ENCODE peak calls at places on chromosomes 5 and 9, in six cellular contexts. One of them, this sample, is unnamed.
A peak's percentile ranks its signal among the peaks of the same experiment; 100 is the strongest.

GRCh38 chr5:14664270-14665109 is at the start of gene OTULIN:
- DNase-seq in iris pigment epithelial cell: peak; percentile 83
- DNase-seq in amniotic stem cell: peak; percentile 66
- DNase-seq in CMK: peak; percentile 88
- DNase-seq in psoas muscle: peak; percentile 93
- DNase-seq in stimulated activated CD4-positive, alpha-beta T cell treated with anti-CD3 and anti-CD28 coated beads, Interleukin-2, amount 100 ng/mL, for 48 hours: peak; percentile 86
- DNase-seq in this sample: no peak

GRCh38 chr5:32123889-32124676 is 50.0 kb downstream of the GOLPH3 start:
- DNase-seq in iris pigment epithelial cell: no peak
- DNase-seq in amniotic stem cell: no peak
- DNase-seq in CMK: no peak
- DNase-seq in psoas muscle: no peak
- DNase-seq in stimulated activated CD4-positive, alpha-beta T cell treated with anti-CD3 and anti-CD28 coated beads, Interleukin-2, amount 100 ng/mL, for 48 hours: no peak
- DNase-seq in this sample: no peak

GRCh38 chr9:122190597-122191381 is 31.1 kb downstream of the MORN5 start:
- DNase-seq in iris pigment epithelial cell: no peak
- DNase-seq in amniotic stem cell: no peak
- DNase-seq in CMK: no peak
- DNase-seq in psoas muscle: no peak
- DNase-seq in stimulated activated CD4-positive, alpha-beta T cell treated with anti-CD3 and anti-CD28 coated beads, Interleukin-2, amount 100 ng/mL, for 48 hours: no peak
- DNase-seq in this sample: no peak

GRCh38 chr5:151195622-151196021 is 28.3 kb downstream of the CCDC69 start:
- DNase-seq in iris pigment epithelial cell: peak; percentile 90
- DNase-seq in amniotic stem cell: no peak
- DNase-seq in CMK: no peak
- DNase-seq in psoas muscle: no peak
- DNase-seq in stimulated activated CD4-positive, alpha-beta T cell treated with anti-CD3 and anti-CD28 coated beads, Interleukin-2, amount 100 ng/mL, for 48 hours: no peak
- DNase-seq in this sample: no peak

GRCh38 chr9:137650779-137651178 is 32.0 kb downstream of the EHMT1 start:
- DNase-seq in iris pigment epithelial cell: no peak
- DNase-seq in amniotic stem cell: no peak
- DNase-seq in CMK: no peak
- DNase-seq in psoas muscle: no peak
- DNase-seq in stimulated activated CD4-positive, alpha-beta T cell treated with anti-CD3 and anti-CD28 coated beads, Interleukin-2, amount 100 ng/mL, for 48 hours: no peak
- DNase-seq in this sample: no peak

GRCh38 chr5:14588145-14588544 is 6.6 kb downstream of the OTULINL start:
- DNase-seq in iris pigment epithelial cell: no peak
- DNase-seq in amniotic stem cell: no peak
- DNase-seq in CMK: no peak
- DNase-seq in psoas muscle: no peak
- DNase-seq in stimulated activated CD4-positive, alpha-beta T cell treated with anti-CD3 and anti-CD28 coated beads, Interleukin-2, amount 100 ng/mL, for 48 hours: no peak
- DNase-seq in this sample: no peak

GRCh38 chr9:108885643-108886348 is 23.7 kb downstream of the ACTL7A start:
- DNase-seq in iris pigment epithelial cell: peak; percentile 91
- DNase-seq in amniotic stem cell: no peak
- DNase-seq in CMK: no peak
- DNase-seq in psoas muscle: no peak
- DNase-seq in stimulated activated CD4-positive, alpha-beta T cell treated with anti-CD3 and anti-CD28 coated beads, Interleukin-2, amount 100 ng/mL, for 48 hours: peak; percentile 59
- DNase-seq in this sample: peak; percentile 50

GRCh38 chr9:131180454-131180853 is 55.1 kb downstream of the NUP214 start:
- DNase-seq in iris pigment epithelial cell: peak; percentile 97
- DNase-seq in amniotic stem cell: peak; percentile 86
- DNase-seq in CMK: no peak
- DNase-seq in psoas muscle: no peak
- DNase-seq in stimulated activated CD4-positive, alpha-beta T cell treated with anti-CD3 and anti-CD28 coated beads, Interleukin-2, amount 100 ng/mL, for 48 hours: no peak
- DNase-seq in this sample: no peak

GRCh38 chr5:421287-421880 is 21.6 kb upstream of the EXOC3 start:
- DNase-seq in iris pigment epithelial cell: no peak
- DNase-seq in amniotic stem cell: no peak
- DNase-seq in CMK: no peak
- DNase-seq in psoas muscle: no peak
- DNase-seq in stimulated activated CD4-positive, alpha-beta T cell treated with anti-CD3 and anti-CD28 coated beads, Interleukin-2, amount 100 ng/mL, for 48 hours: no peak
- DNase-seq in this sample: no peak

GRCh38 chr5:14914603-14915277 is 43.2 kb upstream of the ANKH start:
- DNase-seq in iris pigment epithelial cell: peak; percentile 86
- DNase-seq in amniotic stem cell: peak; percentile 76
- DNase-seq in CMK: no peak
- DNase-seq in psoas muscle: no peak
- DNase-seq in stimulated activated CD4-positive, alpha-beta T cell treated with anti-CD3 and anti-CD28 coated beads, Interleukin-2, amount 100 ng/mL, for 48 hours: no peak
- DNase-seq in this sample: no peak

GRCh38 chr9:77454668-77455067 is 193.5 kb downstream of the GNA14 start:
- DNase-seq in iris pigment epithelial cell: peak; percentile 74
- DNase-seq in amniotic stem cell: peak; percentile 36
- DNase-seq in CMK: no peak
- DNase-seq in psoas muscle: no peak
- DNase-seq in stimulated activated CD4-positive, alpha-beta T cell treated with anti-CD3 and anti-CD28 coated beads, Interleukin-2, amount 100 ng/mL, for 48 hours: no peak
- DNase-seq in this sample: no peak

GRCh38 chr5:30604648-30605262 is 588.7 kb upstream of the CDH6 start:
- DNase-seq in iris pigment epithelial cell: no peak
- DNase-seq in amniotic stem cell: no peak
- DNase-seq in CMK: no peak
- DNase-seq in psoas muscle: no peak
- DNase-seq in stimulated activated CD4-positive, alpha-beta T cell treated with anti-CD3 and anti-CD28 coated beads, Interleukin-2, amount 100 ng/mL, for 48 hours: no peak
- DNase-seq in this sample: no peak

GRCh38 chr5:58264276-58264675 is 195.6 kb downstream of the PLK2 start:
- DNase-seq in iris pigment epithelial cell: no peak
- DNase-seq in amniotic stem cell: no peak
- DNase-seq in CMK: no peak
- DNase-seq in psoas muscle: no peak
- DNase-seq in stimulated activated CD4-positive, alpha-beta T cell treated with anti-CD3 and anti-CD28 coated beads, Interleukin-2, amount 100 ng/mL, for 48 hours: no peak
- DNase-seq in this sample: no peak

GRCh38 chr5:61467766-61468482 is 135.9 kb downstream of the ZSWIM6 start:
- DNase-seq in iris pigment epithelial cell: peak; percentile 44
- DNase-seq in amniotic stem cell: peak; percentile 6
- DNase-seq in CMK: no peak
- DNase-seq in psoas muscle: no peak
- DNase-seq in stimulated activated CD4-positive, alpha-beta T cell treated with anti-CD3 and anti-CD28 coated beads, Interleukin-2, amount 100 ng/mL, for 48 hours: no peak
- DNase-seq in this sample: no peak

GRCh38 chr9:13284011-13284410 is 4.5 kb upstream of the MPDZ start:
- DNase-seq in iris pigment epithelial cell: peak; percentile 64
- DNase-seq in amniotic stem cell: no peak
- DNase-seq in CMK: no peak
- DNase-seq in psoas muscle: no peak
- DNase-seq in stimulated activated CD4-positive, alpha-beta T cell treated with anti-CD3 and anti-CD28 coated beads, Interleukin-2, amount 100 ng/mL, for 48 hours: no peak
- DNase-seq in this sample: no peak

GRCh38 chr5:150068071-150068470 is 18.3 kb downstream of the CSF1R start:
- DNase-seq in iris pigment epithelial cell: no peak
- DNase-seq in amniotic stem cell: no peak
- DNase-seq in CMK: no peak
- DNase-seq in psoas muscle: no peak
- DNase-seq in stimulated activated CD4-positive, alpha-beta T cell treated with anti-CD3 and anti-CD28 coated beads, Interleukin-2, amount 100 ng/mL, for 48 hours: no peak
- DNase-seq in this sample: no peak

GRCh38 chr9:101054657-101055056 is 26.1 kb downstream of the PLPPR1 start:
- DNase-seq in iris pigment epithelial cell: no peak
- DNase-seq in amniotic stem cell: no peak
- DNase-seq in CMK: no peak
- DNase-seq in psoas muscle: no peak
- DNase-seq in stimulated activated CD4-positive, alpha-beta T cell treated with anti-CD3 and anti-CD28 coated beads, Interleukin-2, amount 100 ng/mL, for 48 hours: no peak
- DNase-seq in this sample: no peak

GRCh38 chr9:89491688-89492087 is 6.2 kb downstream of the SEMA4D start:
- DNase-seq in iris pigment epithelial cell: no peak
- DNase-seq in amniotic stem cell: no peak
- DNase-seq in CMK: no peak
- DNase-seq in psoas muscle: no peak
- DNase-seq in stimulated activated CD4-positive, alpha-beta T cell treated with anti-CD3 and anti-CD28 coated beads, Interleukin-2, amount 100 ng/mL, for 48 hours: no peak
- DNase-seq in this sample: no peak

GRCh38 chr5:178777557-178777956 is 47.1 kb upstream of the ZNF354A start:
- DNase-seq in iris pigment epithelial cell: no peak
- DNase-seq in amniotic stem cell: no peak
- DNase-seq in CMK: no peak
- DNase-seq in psoas muscle: no peak
- DNase-seq in stimulated activated CD4-positive, alpha-beta T cell treated with anti-CD3 and anti-CD28 coated beads, Interleukin-2, amount 100 ng/mL, for 48 hours: no peak
- DNase-seq in this sample: no peak

GRCh38 chr5:79069488-79070001 is at the start of the genes BHMT2 and DMGDH:
- DNase-seq in iris pigment epithelial cell: peak; percentile 66
- DNase-seq in amniotic stem cell: no peak
- DNase-seq in CMK: no peak
- DNase-seq in psoas muscle: peak; percentile 58
- DNase-seq in stimulated activated CD4-positive, alpha-beta T cell treated with anti-CD3 and anti-CD28 coated beads, Interleukin-2, amount 100 ng/mL, for 48 hours: no peak
- DNase-seq in this sample: no peak

GRCh38 chr5:106699198-106699597 is 971.5 kb downstream of the EFNA5 start:
- DNase-seq in iris pigment epithelial cell: no peak
- DNase-seq in amniotic stem cell: no peak
- DNase-seq in CMK: no peak
- DNase-seq in psoas muscle: no peak
- DNase-seq in stimulated activated CD4-positive, alpha-beta T cell treated with anti-CD3 and anti-CD28 coated beads, Interleukin-2, amount 100 ng/mL, for 48 hours: no peak
- DNase-seq in this sample: no peak

GRCh38 chr9:131015876-131016397 is 7.0 kb downstream of the LAMC3 start:
- DNase-seq in iris pigment epithelial cell: no peak
- DNase-seq in amniotic stem cell: no peak
- DNase-seq in CMK: no peak
- DNase-seq in psoas muscle: no peak
- DNase-seq in stimulated activated CD4-positive, alpha-beta T cell treated with anti-CD3 and anti-CD28 coated beads, Interleukin-2, amount 100 ng/mL, for 48 hours: no peak
- DNase-seq in this sample: no peak

GRCh38 chr9:87910821-87911220 is 6.9 kb upstream of the SPATA31C1 start:
- DNase-seq in iris pigment epithelial cell: peak; percentile 23
- DNase-seq in amniotic stem cell: no peak
- DNase-seq in CMK: no peak
- DNase-seq in psoas muscle: no peak
- DNase-seq in stimulated activated CD4-positive, alpha-beta T cell treated with anti-CD3 and anti-CD28 coated beads, Interleukin-2, amount 100 ng/mL, for 48 hours: no peak
- DNase-seq in this sample: no peak

This sample was measured in glomerular endothelial cell.